ENCODE peak calls at places on chromosomes 3 and 15, in ten cellular contexts. E is heart right ventricle; K is stomach; A is psoas muscle; Q is dermis microvascular lymphatic vessel endothelial cell; C is H9; M is kidney; T is CD4-positive, alpha-beta memory T cell; L is NCI-H1105 treated with DMSO at 0.1 percent for 48 hours; R is NCI-H510A treated with DMSO at 0.1 percent for 48 hours. X is an unnamed sample.

GRCh38 chr3:186871403-186871924 is 29.0 kb downstream of the ADIPOQ start:
- DNase-seq in T (peak), M (no peak), C (no peak), R (no peak), Q (peak), L (no peak), K (no peak), A (no peak), E (no peak), X (no peak)

GRCh38 chr15:23572844-23573243 is 7.4 kb downstream of the MKRN3 start:
- DNase-seq in K (no peak), M (no peak), T (no peak), R (peak), A (no peak), L (no peak), Q (no peak), C (no peak), E (no peak), X (no peak)

GRCh38 chr3:19543212-19543841 is 390.7 kb downstream of the EFHB start:
- DNase-seq in L (peak), C (peak), A (no peak), R (peak), K (no peak), Q (no peak), E (no peak), T (no peak), M (no peak), X (no peak)

GRCh38 chr3:62184559-62184958 is 188.8 kb downstream of the FEZF2 start:
- DNase-seq in R (no peak), T (no peak), K (no peak), Q (no peak), M (peak), C (no peak), E (no peak), A (peak), L (no peak), X (no peak)

GRCh38 chr15:52651868-52652267 is 27.3 kb downstream of the ATOSA start:
- DNase-seq in E (peak), M (peak), T (peak), Q (peak), C (peak), K (peak), A (peak), R (peak), L (peak), X (no peak)

GRCh38 chr3:126952261-126952982 is 30.5 kb upstream of the PLXNA1 start:
- DNase-seq in C (no peak), T (no peak), E (no peak), L (no peak), K (no peak), Q (no peak), R (no peak), M (peak), A (no peak), X (no peak)

GRCh38 chr15:76335129-76335850 is 1.3 kb upstream of the ISL2 start:
- DNase-seq in C (peak), A (no peak), E (no peak), T (no peak), Q (no peak), R (no peak), M (no peak), L (no peak), K (no peak), X (no peak)

GRCh38 chr3:11238880-11239279 is 33.3 kb upstream of the ATG7 start:
- DNase-seq in E (no peak), K (no peak), R (no peak), A (no peak), T (no peak), L (no peak), Q (peak), M (no peak), C (no peak), X (no peak)

GRCh38 chr15:37773111-37773860 is 161.2 kb upstream of the TMCO5A start:
- DNase-seq in L (no peak), A (no peak), C (no peak), M (no peak), T (no peak), R (no peak), Q (no peak), E (no peak), K (no peak), X (no peak)

GRCh38 chr3:187750041-187750512 is 4.8 kb upstream of the BCL6 start:
- DNase-seq in T (no peak), A (peak), L (peak), K (peak), C (peak), M (peak), R (peak), E (peak), Q (peak), X (peak)

GRCh38 chr3:10846657-10846975 is 30.6 kb downstream of the SLC6A11 start:
- DNase-seq in K (no peak), E (no peak), T (no peak), L (no peak), A (no peak), M (no peak), C (no peak), Q (no peak), R (no peak), X (no peak)

GRCh38 chr3:18087963-18088362 is 337.2 kb downstream of the SATB1 start:
- DNase-seq in T (no peak), L (no peak), M (no peak), E (no peak), C (no peak), A (no peak), R (no peak), Q (no peak), K (no peak), X (no peak)

GRCh38 chr3:8964436-8965370 is 1.4 kb upstream of the RAD18 start:
- DNase-seq in R (no peak), M (no peak), C (peak), Q (peak), A (no peak), L (no peak), E (no peak), T (no peak), K (peak), X (no peak)

GRCh38 chr15:51135276-51135675 is 40.6 kb upstream of the TNFAIP8L3 start:
- DNase-seq in C (no peak), K (no peak), T (no peak), E (no peak), R (no peak), M (no peak), A (no peak), L (no peak), Q (no peak), X (no peak)

GRCh38 chr15:49270541-49271421 is 100.7 kb downstream of the GALK2 start:
- DNase-seq in K (no peak), T (no peak), Q (no peak), L (no peak), M (peak), C (no peak), E (no peak), R (no peak), A (peak), X (no peak)

GRCh38 chr3:134378818-134379217 is 4.6 kb upstream of the AMOTL2 start:
- DNase-seq in L (no peak), A (no peak), Q (peak), T (no peak), E (no peak), K (no peak), R (no peak), C (no peak), M (no peak), X (no peak)

GRCh38 chr3:181316481-181316880 is 326.9 kb upstream of the DNAJC19 start:
- DNase-seq in C (no peak), T (no peak), L (no peak), Q (peak), E (no peak), R (no peak), K (no peak), A (no peak), M (no peak), X (no peak)

GRCh38 chr15:66679657-66680108 is 22.4 kb upstream of the SMAD6 start:
- DNase-seq in T (no peak), C (peak), L (no peak), E (peak), Q (no peak), R (no peak), M (peak), A (no peak), K (peak), X (no peak)

GRCh38 chr15:88664151-88664778 is 25.4 kb downstream of the ISG20 start:
- DNase-seq in T (peak), C (no peak), K (peak), A (no peak), Q (peak), L (no peak), M (no peak), R (no peak), E (no peak), X (no peak)

GRCh38 chr3:47225310-47225906 is 57.2 kb downstream of the KIF9 start:
- DNase-seq in A (no peak), T (no peak), Q (no peak), M (no peak), R (no peak), L (no peak), K (no peak), E (no peak), C (no peak), X (no peak)

GRCh38 chr15:45168286-45168685 is 19.5 kb downstream of the SHF start:
- DNase-seq in K (no peak), L (no peak), C (no peak), A (no peak), R (no peak), T (no peak), Q (no peak), E (no peak), M (no peak), X (no peak)

GRCh38 chr3:187900961-187901755 is 155.9 kb upstream of the BCL6 start:
- DNase-seq in A (no peak), Q (no peak), E (no peak), T (no peak), R (peak), K (no peak), M (no peak), C (no peak), L (peak), X (no peak)

GRCh38 chr15:67880651-67881182 is 40.9 kb upstream of the RNU6-1 start:
- DNase-seq in K (peak), R (no peak), C (no peak), L (peak), T (no peak), Q (peak), M (no peak), E (peak), A (no peak), X (no peak)

GRCh38 chr15:96330064-96330449 is 443 bp upstream of the NR2F2 start:
- DNase-seq in T (no peak), M (no peak), Q (no peak), A (no peak), C (peak), L (peak), R (peak), K (no peak), E (no peak), X (no peak)

GRCh38 chr3:183252973-183253363 is at the start of gene B3GNT5:
- DNase-seq in M (peak), K (peak), E (peak), A (peak), L (peak), R (peak), C (peak), T (peak), Q (peak), X (peak)

X was measured in NCI-H2107.